ENCODE peak calls at places on chromosomes 1 and 21, in four cellular contexts. C, Y, O and P are unnamed samples. For H3K4me1 and H3K9me3, the result is how much of the 10 kb centered on the place peaks cover.

GRCh38 chr1:100816049-100816448 is 78.6 kb downstream of the EXTL2 start:
- DNase-seq in C (no peak), Y (no peak), O (no peak), P (no peak)

GRCh38 chr1:26530898-26531598 is 1.5 kb downstream of the RPS6KA1 start:
- DNase-seq in C (no peak), Y (no peak), O (no peak), P (peak)

GRCh38 chr1:198155253-198155652 is 1.5 kb upstream of the NEK7 start:
- DNase-seq in C (no peak), Y (no peak), O (no peak), P (no peak)

GRCh38 chr1:30404341-30404740 is 319.0 kb downstream of the MATN1 start:
- DNase-seq in C (no peak), Y (no peak), O (no peak), P (no peak)

GRCh38 chr1:91683598-91683951 is 182.9 kb downstream of the CDC7 start:
- DNase-seq in C (no peak), Y (no peak), O (no peak), P (no peak)

GRCh38 chr1:115980998-115981993 is 5.0 kb downstream of the SLC22A15 start:
- DNase-seq in C (no peak), Y (no peak), O (peak), P (peak)

GRCh38 chr1:55262822-55263221 is 47.7 kb upstream of the USP24 start:
- DNase-seq in C (no peak), Y (no peak), O (no peak), P (no peak)

GRCh38 chr21:33871171-33871570 is 44.4 kb downstream of the ATP5PO start:
- DNase-seq in C (no peak), Y (no peak), O (no peak), P (no peak)

GRCh38 chr21:29557200-29557599 is 258.5 kb downstream of the BACH1 start:
- DNase-seq in C (no peak), Y (no peak), O (no peak), P (no peak)

GRCh38 chr1:14217384-14217783 is 381.1 kb upstream of the KAZN start:
- DNase-seq in C (no peak), Y (no peak), O (no peak), P (no peak)

GRCh38 chr1:203663820-203664219 is 37.2 kb downstream of the ATP2B4 start:
- DNase-seq in C (no peak), Y (no peak), O (no peak), P (no peak)
- H3K4me1 ChIP-seq in C (half or more), Y (under half), O (under half), P (under half)

DNA sequence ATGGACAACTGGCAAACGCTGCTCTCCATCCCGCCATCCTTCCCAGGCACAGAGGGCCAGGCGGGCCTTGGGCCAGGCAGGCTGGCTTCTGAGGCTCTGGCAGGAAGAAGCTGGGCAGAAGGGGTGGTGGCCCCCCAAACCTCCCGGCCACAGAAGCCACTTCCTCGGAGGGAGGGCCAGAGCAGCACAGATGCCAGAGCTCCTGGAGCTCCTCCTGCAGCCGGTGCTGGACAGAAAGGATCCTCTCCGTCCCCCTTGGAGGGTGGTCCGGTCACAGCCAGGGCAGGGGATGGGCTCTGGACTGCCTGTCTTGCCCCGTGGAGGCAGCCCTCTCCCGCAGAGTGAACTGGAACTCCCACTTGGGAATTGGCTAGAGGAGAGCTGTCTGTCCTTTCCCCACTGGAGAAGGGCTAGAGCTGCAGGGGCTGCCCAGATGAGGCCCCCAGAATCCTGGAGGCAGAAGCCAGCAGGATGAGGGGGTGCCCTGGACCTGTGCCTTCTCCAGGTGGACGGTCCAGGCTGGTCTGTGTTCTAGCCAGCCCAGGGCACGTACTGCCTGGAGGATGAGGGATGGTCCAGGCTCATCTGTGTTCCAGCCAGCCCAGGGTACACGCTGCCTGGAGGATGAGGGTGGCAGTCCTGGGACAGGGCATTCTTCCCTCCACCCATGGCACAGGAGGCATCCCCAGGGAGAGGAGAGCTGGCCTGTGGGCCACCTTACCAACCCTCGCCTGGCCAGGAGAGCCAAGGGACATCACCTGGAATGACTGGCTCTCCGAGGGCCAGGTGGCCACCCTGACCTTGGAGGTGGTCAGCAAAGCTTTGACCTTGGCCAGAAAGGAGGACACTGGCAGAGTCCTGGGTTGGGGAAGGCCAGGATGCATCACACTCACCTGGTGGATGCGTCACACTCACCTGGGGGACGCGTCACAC is 47.3 kb upstream of the ACTRT2 start:
- DNase-seq in C (no peak), Y (no peak), O (no peak), P (no peak)
- H3K9me3 ChIP-seq in C (under half), Y (under half), O (under half), P (under half)

GRCh38 chr1:111142358-111142975 is 2.4 kb downstream of the CEPT1 start:
- DNase-seq in C (no peak), Y (no peak), O (no peak), P (no peak)

GRCh38 chr1:111145963-111146768 is 6.1 kb downstream of the CEPT1 start:
- DNase-seq in C (no peak), Y (no peak), O (no peak), P (no peak)

GRCh38 chr1:111147948-111148347 is 7.9 kb downstream of the CEPT1 start:
- DNase-seq in C (no peak), Y (no peak), O (no peak), P (no peak)

GRCh38 chr1:111148376-111148881 is 8.4 kb downstream of the CEPT1 start:
- DNase-seq in C (no peak), Y (no peak), O (no peak), P (no peak)

DNA sequence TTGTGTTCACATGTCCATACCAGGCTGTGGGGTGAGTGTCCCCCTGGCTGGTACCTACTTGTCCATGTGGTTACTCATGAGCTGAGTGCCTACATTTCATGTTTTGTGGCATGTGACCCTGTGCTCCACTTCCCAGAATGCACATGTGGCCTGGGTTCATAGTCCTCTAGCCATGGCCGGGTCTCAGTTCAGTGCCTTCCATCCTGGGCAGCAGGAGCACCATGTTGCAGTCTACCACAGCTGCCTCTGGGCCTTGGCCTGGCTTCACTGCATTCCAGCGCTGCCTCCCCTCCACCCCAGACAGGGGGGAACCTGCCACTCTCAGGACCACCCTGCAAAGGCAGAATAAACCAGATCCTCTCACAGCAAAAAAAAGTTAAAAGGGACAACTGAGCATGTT is 5.5 kb downstream of the CEPT1 start:
- DNase-seq in C (no peak), Y (no peak), O (no peak), P (no peak)
- H3K4me1 ChIP-seq in C (under half), Y (under half), O (under half), P (under half)

GRCh38 chr1:189269011-189269410 is 1208.7 kb downstream of the BRINP3 start:
- DNase-seq in C (no peak), Y (no peak), O (no peak), P (peak)
- H3K9me3 ChIP-seq in C (under half), Y (under half), O (under half), P (under half)

GRCh38 chr1:164608651-164609057 is 49.7 kb downstream of the PBX1 start:
- DNase-seq in C (no peak), Y (no peak), O (no peak), P (peak)

GRCh38 chr1:164611754-164612642 is 53.0 kb downstream of the PBX1 start:
- DNase-seq in C (no peak), Y (no peak), O (no peak), P (peak)

GRCh38 chr1:164613176-164613575 is 54.2 kb downstream of the PBX1 start:
- DNase-seq in C (no peak), Y (no peak), O (no peak), P (no peak)

GRCh38 chr1:164609084-164609483 is 50.1 kb downstream of the PBX1 start:
- DNase-seq in C (no peak), Y (no peak), O (no peak), P (no peak)

GRCh38 chr1:164610528-164611222 is 51.7 kb downstream of the PBX1 start:
- DNase-seq in C (no peak), Y (no peak), O (no peak), P (no peak)
- H3K4me1 ChIP-seq in C (half or more), Y (under half), O (under half), P (under half)

GRCh38 chr1:248152056-248152827 is 7.3 kb downstream of the OR2M5 start:
- DNase-seq in C (no peak), Y (no peak), O (no peak), P (no peak)
- H3K9me3 ChIP-seq in C (under half), Y (under half), O (under half), P (under half)

GRCh38 chr1:215555531-215555930 is 11.6 kb upstream of the KCTD3 start:
- DNase-seq in C (no peak), Y (no peak), O (no peak), P (no peak)

GRCh38 chr1:215557504-215557903 is 9.6 kb upstream of the KCTD3 start:
- DNase-seq in C (no peak), Y (no peak), O (no peak), P (no peak)

GRCh38 chr1:215551806-215552205 is 15.3 kb upstream of the KCTD3 start:
- DNase-seq in C (no peak), Y (no peak), O (no peak), P (no peak)

GRCh38 chr1:215556996-215557395 is 10.1 kb upstream of the KCTD3 start:
- DNase-seq in C (no peak), Y (no peak), O (peak), P (no peak)

GRCh38 chr1:215554865-215555264 is 12.2 kb upstream of the KCTD3 start:
- DNase-seq in C (no peak), Y (no peak), O (no peak), P (no peak)
- H3K4me1 ChIP-seq in C (under half), Y (under half), O (under half), P (under half)

GRCh38 chr21:19031956-19032355 is 628.4 kb upstream of the TMPRSS15 start:
- DNase-seq in C (no peak), Y (no peak), O (peak), P (no peak)
- H3K9me3 ChIP-seq in C (under half), Y (under half), O (under half), P (under half)

GRCh38 chr1:9894115-9894514 is 16.0 kb downstream of the CTNNBIP1 start:
- DNase-seq in C (no peak), Y (no peak), O (no peak), P (no peak)
- H3K4me1 ChIP-seq in C (under half), Y (under half), O (under half), P (under half)